ENCODE peak calls at places on chromosomes 11 and 22, in four cellular contexts. E, U, Y and K are unnamed samples.

GRCh38 chr11:62552465-62552782 is 5.8 kb upstream of the AHNAK start:
- DNase-seq in Y (no peak), E (no peak), U (peak; percentile 28), K (peak; percentile 67)

GRCh38 chr11:64337538-64338249 is 2.3 kb upstream of the CCDC88B start:
- DNase-seq in E (no peak), Y (no peak), U (no peak), K (no peak)

GRCh38 chr11:133833899-133834296 is 11.4 kb downstream of the SPATA19 start:
- DNase-seq in E (no peak), U (no peak), Y (no peak), K (no peak)

GRCh38 chr11:35162795-35163194 is 23.8 kb downstream of the CD44 start:
- DNase-seq in E (peak; percentile 77), U (no peak), Y (no peak), K (no peak)

GRCh38 chr11:131880279-131880678 is 509.9 kb downstream of the NTM start:
- DNase-seq in E (no peak), U (no peak), Y (no peak), K (no peak)

GRCh38 chr22:17083255-17083654 is 1.5 kb upstream of the IL17RA start:
- DNase-seq in Y (no peak), U (no peak), E (no peak), K (no peak)

GRCh38 chr11:126318642-126319373 is 14.9 kb downstream of the DCPS start:
- DNase-seq in E (no peak), Y (peak; percentile 62), U (no peak), K (no peak)

GRCh38 chr11:95140397-95141030 is 50.9 kb downstream of the ENDOD1 start:
- DNase-seq in Y (no peak), U (no peak), E (no peak), K (no peak)

GRCh38 chr11:5004429-5005274 is 10.0 kb downstream of the OR51L1 start:
- DNase-seq in Y (no peak), E (peak; percentile 52), U (no peak), K (peak; percentile 4)

DNA sequence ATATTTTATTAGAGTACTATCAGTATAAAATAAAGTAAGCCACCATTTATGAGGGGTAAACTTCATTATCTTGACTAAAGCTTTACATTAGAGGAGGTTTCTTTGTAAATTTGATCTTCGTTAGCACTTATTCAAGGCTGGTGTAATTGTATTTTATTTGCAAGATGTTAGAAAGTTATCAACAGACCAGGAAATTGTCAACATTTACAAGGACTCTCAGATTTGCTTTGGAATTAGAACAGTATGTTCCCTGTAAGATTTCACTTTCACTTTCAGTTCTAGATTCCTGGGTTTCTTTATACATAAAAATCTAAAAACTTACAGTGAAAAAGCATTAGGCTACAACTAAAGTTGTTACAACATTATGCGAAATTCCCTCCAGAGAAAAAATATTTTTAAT is 4.6 kb upstream of the BIRC3 start:
- DNase-seq in U (no peak), E (no peak), Y (no peak), K (no peak)
- H3K4me3 ChIP-seq in U (peak overlapping the region; percentile 31), E (peak overlapping the region; percentile 67), Y (peak overlapping the region; percentile 35), K (no peak overlapping the region)

DNA sequence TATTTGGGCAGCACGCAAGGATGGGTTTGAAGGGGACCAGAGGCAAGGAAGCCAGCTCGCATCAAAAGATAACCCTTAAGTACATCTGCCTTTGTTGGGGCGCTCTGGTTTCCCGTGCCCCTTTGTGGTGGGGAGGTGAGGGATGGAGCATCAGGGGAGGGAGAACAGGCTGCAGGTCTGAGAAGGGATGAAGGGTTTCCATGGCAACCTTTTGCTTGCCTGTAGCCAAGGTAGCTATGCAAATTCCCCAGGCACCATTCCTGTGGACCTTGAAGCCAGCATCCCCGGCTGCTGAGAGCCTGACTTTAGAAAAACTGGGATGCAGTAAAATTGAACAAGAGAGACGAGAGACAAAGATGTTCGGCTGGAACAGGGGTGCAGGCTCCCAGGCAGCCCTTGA is 75.7 kb downstream of the SEZ6L start:
- DNase-seq in Y (no peak), U (no peak), E (no peak), K (peak; percentile 43)
- H3K27me3 ChIP-seq in Y (peaks cover 5% of the 10 kb centered on the region), U (no peaks in the 10 kb centered on the region), E (peaks cover 6% of the 10 kb centered on the region), K (no peaks in the 10 kb centered on the region)

GRCh38 chr11:75576017-75576416 is 14.0 kb downstream of the SERPINH1 start:
- DNase-seq in E (no peak), U (no peak), Y (no peak), K (no peak)

GRCh38 chr11:75574698-75575265 is 12.7 kb downstream of the SERPINH1 start:
- DNase-seq in U (peak; percentile 49), Y (no peak), E (no peak), K (peak; percentile 73)

GRCh38 chr11:75570559-75571139 is 8.6 kb downstream of the SERPINH1 start:
- DNase-seq in E (no peak), U (no peak), Y (no peak), K (no peak)

GRCh38 chr11:75571625-75572024 is 9.6 kb downstream of the SERPINH1 start:
- DNase-seq in U (no peak), E (no peak), Y (no peak), K (no peak)

GRCh38 chr11:75572744-75573143 is 10.7 kb downstream of the SERPINH1 start:
- DNase-seq in Y (no peak), E (no peak), U (no peak), K (no peak)
- H3K36me3 ChIP-seq in Y (peaks cover 54% of the 10 kb centered on the region), E (peaks cover 2% of the 10 kb centered on the region), U (peaks cover 7% of the 10 kb centered on the region), K (peaks cover 38% of the 10 kb centered on the region)

GRCh38 chr11:65646288-65646734 is 8.4 kb downstream of the SIPA1 start:
- DNase-seq in Y (no peak), E (no peak), U (no peak), K (no peak)

GRCh38 chr11:65644837-65645236 is 6.9 kb downstream of the SIPA1 start:
- DNase-seq in E (no peak), Y (no peak), U (no peak), K (no peak)

GRCh38 chr11:65648997-65649491 is 11.1 kb downstream of the SIPA1 start:
- DNase-seq in E (no peak), Y (no peak), U (peak; percentile 75), K (no peak)

GRCh38 chr11:65645710-65646109 is 7.8 kb downstream of the SIPA1 start:
- DNase-seq in U (no peak), E (no peak), Y (no peak), K (no peak)

GRCh38 chr11:65646921-65647701 is 9.2 kb downstream of the SIPA1 start:
- DNase-seq in U (peak; percentile 84), Y (no peak), E (no peak), K (peak; percentile 98)
- H3K4me3 ChIP-seq in U (peak overlapping the region; percentile 59), Y (peak overlapping the region; percentile 29), E (peak overlapping the region; percentile 47), K (peak overlapping the region; percentile 72)

DNA sequence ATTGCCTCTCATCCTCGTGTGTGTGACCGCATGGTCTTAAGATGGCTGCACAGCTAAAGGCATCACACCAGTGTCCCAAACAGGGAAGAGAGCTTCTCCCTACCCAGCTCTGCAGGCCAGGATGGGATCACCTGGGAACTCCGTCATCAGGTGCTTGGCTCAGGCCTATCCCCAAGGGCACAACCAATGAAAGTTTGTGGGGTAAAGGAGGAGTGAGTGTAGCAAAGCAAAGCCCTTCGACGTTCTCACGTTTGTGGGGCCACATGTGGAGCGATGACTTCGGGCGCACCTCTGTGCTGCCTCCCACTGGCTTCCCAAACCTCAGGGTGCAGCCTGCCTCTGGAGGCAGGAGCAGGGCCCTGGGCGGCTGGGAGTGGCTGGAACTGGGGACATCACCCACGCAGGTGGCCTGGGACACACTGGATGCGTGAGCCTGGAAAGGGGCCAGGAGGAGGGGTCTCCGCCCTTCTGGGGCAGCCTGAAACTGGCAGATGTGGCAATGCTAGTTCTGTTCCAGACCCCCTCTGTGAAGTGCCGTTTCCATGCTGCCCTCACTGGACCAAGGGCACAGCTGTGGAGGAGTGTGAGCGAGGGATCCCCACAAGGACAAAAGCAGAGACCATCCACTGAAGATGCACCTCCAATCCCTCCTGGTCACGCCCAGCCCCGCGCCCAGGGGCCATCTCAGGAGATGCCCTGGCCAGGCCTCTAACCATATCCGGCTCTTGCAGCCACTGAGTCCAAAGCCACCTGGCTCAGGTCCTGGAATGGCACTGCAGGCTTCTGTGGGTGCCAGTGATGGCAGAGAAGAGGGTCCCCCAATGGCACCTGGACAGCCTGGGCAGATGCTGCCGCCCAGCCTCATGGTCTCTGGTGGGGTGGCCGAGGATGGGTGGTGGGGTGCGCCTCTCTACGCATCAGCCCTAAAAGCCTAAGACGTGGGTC is 30.6 kb upstream of the GAL start:
- DNase-seq in Y (no peak), E (no peak), U (no peak), K (no peak)
- H3K27me3 ChIP-seq in Y (peaks cover 52% of the 10 kb centered on the region), E (no peaks in the 10 kb centered on the region), U (no peaks in the 10 kb centered on the region), K (no peaks in the 10 kb centered on the region)

GRCh38 chr22:36316419-36316818 is 63.5 kb downstream of the APOL1 start:
- DNase-seq in E (no peak), Y (no peak), U (no peak), K (no peak)

GRCh38 chr22:36320553-36320952 is 67.2 kb downstream of the MYH9 start:
- DNase-seq in E (no peak), U (no peak), Y (no peak), K (no peak)

GRCh38 chr22:36317658-36318271 is 64.8 kb downstream of the APOL1 start:
- DNase-seq in Y (no peak), E (no peak), U (no peak), K (no peak)

GRCh38 chr22:36319595-36320497 is 66.9 kb downstream of the APOL1 start:
- DNase-seq in Y (no peak), U (no peak), E (no peak), K (no peak)

GRCh38 chr22:36318442-36318841 is 65.5 kb downstream of the APOL1 start:
- DNase-seq in Y (no peak), U (no peak), E (no peak), K (no peak)
- H3K36me3 ChIP-seq in Y (peaks cover 92% of the 10 kb centered on the region), U (peaks cover 49% of the 10 kb centered on the region), E (peaks cover 18% of the 10 kb centered on the region), K (peaks cover 71% of the 10 kb centered on the region)

GRCh38 chr11:33321483-33321882 is 64.3 kb downstream of the HIPK3 start:
- DNase-seq in E (no peak), U (no peak), Y (no peak), K (no peak)

GRCh38 chr11:33317662-33318061 is 60.5 kb downstream of the HIPK3 start:
- DNase-seq in E (no peak), U (no peak), Y (no peak), K (no peak)

GRCh38 chr11:33323421-33323820 is 66.2 kb downstream of the HIPK3 start:
- DNase-seq in E (no peak), Y (no peak), U (no peak), K (no peak)

GRCh38 chr11:33320814-33321330 is 63.7 kb downstream of the HIPK3 start:
- DNase-seq in Y (no peak), E (no peak), U (no peak), K (no peak)

GRCh38 chr11:33319965-33320813 is 63.0 kb downstream of the HIPK3 start:
- DNase-seq in U (no peak), E (no peak), Y (no peak), K (no peak)
- H3K4me3 ChIP-seq in U (no peak overlapping the region), E (no peak overlapping the region), Y (no peak overlapping the region), K (no peak overlapping the region)

DNA sequence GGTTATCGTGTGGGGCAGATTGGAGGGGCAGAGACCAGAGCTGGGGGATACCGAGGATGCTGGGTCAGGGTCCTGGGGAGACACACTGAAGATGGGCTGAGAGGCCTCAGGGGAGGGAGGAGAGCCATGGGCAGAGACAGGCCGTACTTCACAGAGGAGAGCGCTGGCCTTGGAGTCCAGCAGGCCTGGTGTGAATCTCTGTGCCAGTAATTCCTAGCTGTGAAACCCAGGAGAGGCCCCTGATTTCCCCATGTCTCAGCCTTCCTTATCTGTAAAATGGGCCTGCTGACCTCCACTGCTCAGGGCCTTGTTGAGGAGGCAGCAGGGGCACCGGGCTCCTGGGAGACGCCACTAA is 23.4 kb downstream of the CACNA1I start:
- DNase-seq in Y (no peak), U (no peak), E (no peak), K (no peak)
- H3K27me3 ChIP-seq in Y (peaks cover 63% of the 10 kb centered on the region), U (no peaks in the 10 kb centered on the region), E (no peaks in the 10 kb centered on the region), K (peaks cover 9% of the 10 kb centered on the region)